ENCODE peak calls at places on chromosomes 3 and 15, in six cellular contexts. One of them, this sample, is unnamed.
A peak's percentile ranks its signal among the peaks of the same experiment; 100 is the strongest.

GRCh38 chr3:177379045-177379444 is 181.8 kb upstream of the TBL1XR1 start:
- DNase-seq in cardiac muscle cell: no peak
- DNase-seq in colonic mucosa: no peak
- DNase-seq in breast epithelium: no peak
- DNase-seq in heart left ventricle: no peak
- DNase-seq in fibroblast of the aortic adventitia: no peak
- DNase-seq in this sample: no peak

GRCh38 chr3:64384561-64384960 is 159.3 kb upstream of the PRICKLE2 start:
- DNase-seq in cardiac muscle cell: no peak
- DNase-seq in colonic mucosa: no peak
- DNase-seq in breast epithelium: no peak
- DNase-seq in heart left ventricle: no peak
- DNase-seq in fibroblast of the aortic adventitia: no peak
- DNase-seq in this sample: no peak

GRCh38 chr3:4828279-4829030 is 150.8 kb upstream of the BHLHE40 start:
- DNase-seq in cardiac muscle cell: peak; percentile 79
- DNase-seq in colonic mucosa: no peak
- DNase-seq in breast epithelium: no peak
- DNase-seq in heart left ventricle: peak; percentile 46
- DNase-seq in fibroblast of the aortic adventitia: peak; percentile 91
- DNase-seq in this sample: no peak

GRCh38 chr3:160921020-160921635 is 165.1 kb downstream of the PPM1L start:
- DNase-seq in cardiac muscle cell: peak; percentile 64
- DNase-seq in colonic mucosa: no peak
- DNase-seq in breast epithelium: no peak
- DNase-seq in heart left ventricle: peak; percentile 38
- DNase-seq in fibroblast of the aortic adventitia: peak; percentile 60
- DNase-seq in this sample: peak; percentile 14

GRCh38 chr15:45136378-45136764 is 6.6 kb downstream of the DUOX1 start:
- DNase-seq in cardiac muscle cell: no peak
- DNase-seq in colonic mucosa: no peak
- DNase-seq in breast epithelium: no peak
- DNase-seq in heart left ventricle: no peak
- DNase-seq in fibroblast of the aortic adventitia: no peak
- DNase-seq in this sample: no peak

GRCh38 chr3:45994661-45995369 is 809 bp downstream of the FYCO1 start:
- DNase-seq in cardiac muscle cell: no peak
- DNase-seq in colonic mucosa: peak; percentile 44
- DNase-seq in breast epithelium: no peak
- DNase-seq in heart left ventricle: peak; percentile 30
- DNase-seq in fibroblast of the aortic adventitia: no peak
- DNase-seq in this sample: no peak

GRCh38 chr15:81047948-81048347 is 47.2 kb downstream of the TLNRD1 start:
- DNase-seq in cardiac muscle cell: no peak
- DNase-seq in colonic mucosa: no peak
- DNase-seq in breast epithelium: no peak
- DNase-seq in heart left ventricle: no peak
- DNase-seq in fibroblast of the aortic adventitia: no peak
- DNase-seq in this sample: no peak

GRCh38 chr3:193190387-193190786 is 50.6 kb upstream of the PLAAT1 start:
- DNase-seq in cardiac muscle cell: peak; percentile 36
- DNase-seq in colonic mucosa: peak; percentile 21
- DNase-seq in breast epithelium: no peak
- DNase-seq in heart left ventricle: no peak
- DNase-seq in fibroblast of the aortic adventitia: no peak
- DNase-seq in this sample: no peak

GRCh38 chr15:20352241-20353200 is 189.1 kb downstream of the GOLGA6L6 start:
- DNase-seq in cardiac muscle cell: no peak
- DNase-seq in colonic mucosa: no peak
- DNase-seq in breast epithelium: no peak
- DNase-seq in heart left ventricle: no peak
- DNase-seq in fibroblast of the aortic adventitia: no peak
- DNase-seq in this sample: no peak

GRCh38 chr3:10467904-10468610 is 37.3 kb downstream of the ATP2B2 start:
- DNase-seq in cardiac muscle cell: no peak
- DNase-seq in colonic mucosa: no peak
- DNase-seq in breast epithelium: no peak
- DNase-seq in heart left ventricle: no peak
- DNase-seq in fibroblast of the aortic adventitia: no peak
- DNase-seq in this sample: peak; percentile 10

GRCh38 chr3:72113964-72114363 is 329.0 kb upstream of the PROK2 start:
- DNase-seq in cardiac muscle cell: no peak
- DNase-seq in colonic mucosa: no peak
- DNase-seq in breast epithelium: no peak
- DNase-seq in heart left ventricle: no peak
- DNase-seq in fibroblast of the aortic adventitia: no peak
- DNase-seq in this sample: no peak

GRCh38 chr15:39253552-39253951 is 327.3 kb upstream of the THBS1 start:
- DNase-seq in cardiac muscle cell: no peak
- DNase-seq in colonic mucosa: no peak
- DNase-seq in breast epithelium: no peak
- DNase-seq in heart left ventricle: no peak
- DNase-seq in fibroblast of the aortic adventitia: no peak
- DNase-seq in this sample: no peak

GRCh38 chr3:170372190-170372879 is 14.8 kb downstream of the SKIL start:
- DNase-seq in cardiac muscle cell: no peak
- DNase-seq in colonic mucosa: no peak
- DNase-seq in breast epithelium: no peak
- DNase-seq in heart left ventricle: no peak
- DNase-seq in fibroblast of the aortic adventitia: no peak
- DNase-seq in this sample: no peak

GRCh38 chr3:170363471-170363994 is 6.0 kb downstream of the SKIL start:
- DNase-seq in cardiac muscle cell: no peak
- DNase-seq in colonic mucosa: no peak
- DNase-seq in breast epithelium: no peak
- DNase-seq in heart left ventricle: no peak
- DNase-seq in fibroblast of the aortic adventitia: no peak
- DNase-seq in this sample: no peak

GRCh38 chr3:170364965-170365364 is 7.5 kb downstream of the SKIL start:
- DNase-seq in cardiac muscle cell: no peak
- DNase-seq in colonic mucosa: no peak
- DNase-seq in breast epithelium: no peak
- DNase-seq in heart left ventricle: no peak
- DNase-seq in fibroblast of the aortic adventitia: no peak
- DNase-seq in this sample: no peak

GRCh38 chr3:170368921-170369320 is 11.4 kb downstream of the SKIL start:
- DNase-seq in cardiac muscle cell: peak; percentile 18
- DNase-seq in colonic mucosa: no peak
- DNase-seq in breast epithelium: no peak
- DNase-seq in heart left ventricle: no peak
- DNase-seq in fibroblast of the aortic adventitia: no peak
- DNase-seq in this sample: no peak

DNA sequence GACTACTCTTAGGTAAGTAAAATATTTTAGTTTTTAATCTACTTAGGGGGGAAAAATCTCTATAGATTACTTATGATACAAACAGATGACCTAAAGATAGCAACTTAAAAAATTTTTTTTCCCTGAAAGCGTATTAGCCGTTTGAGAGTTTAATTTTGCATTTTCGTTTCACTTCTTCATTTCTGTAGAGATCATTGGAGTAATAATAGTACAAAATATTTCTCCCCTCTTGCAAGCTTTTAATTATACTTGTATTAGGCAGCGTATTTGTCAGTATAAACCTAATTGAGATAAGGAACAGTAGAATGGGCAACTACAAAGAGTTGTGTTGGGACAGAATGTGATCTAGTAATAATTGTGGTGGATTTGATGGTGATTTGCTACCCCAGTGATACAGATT is 10.3 kb downstream of the SKIL start:
- DNase-seq in cardiac muscle cell: no peak
- DNase-seq in colonic mucosa: no peak
- DNase-seq in breast epithelium: no peak
- DNase-seq in heart left ventricle: no peak
- DNase-seq in fibroblast of the aortic adventitia: no peak
- DNase-seq in this sample: no peak
- H3K4me3 ChIP-seq in cardiac muscle cell: no peak overlapping the region
- H3K4me3 ChIP-seq in colonic mucosa: no peak overlapping the region
- H3K4me3 ChIP-seq in breast epithelium: no peak overlapping the region
- H3K4me3 ChIP-seq in heart left ventricle: no peak overlapping the region
- H3K4me3 ChIP-seq in fibroblast of the aortic adventitia: no peak overlapping the region
- H3K4me3 ChIP-seq in this sample: no peak overlapping the region

GRCh38 chr15:52113708-52114107 is 1.1 kb upstream of the BCL2L10 start:
- DNase-seq in cardiac muscle cell: no peak
- DNase-seq in colonic mucosa: no peak
- DNase-seq in breast epithelium: no peak
- DNase-seq in heart left ventricle: no peak
- DNase-seq in fibroblast of the aortic adventitia: no peak
- DNase-seq in this sample: no peak

GRCh38 chr15:52113246-52113645 is 671 bp upstream of the BCL2L10 start:
- DNase-seq in cardiac muscle cell: no peak
- DNase-seq in colonic mucosa: no peak
- DNase-seq in breast epithelium: no peak
- DNase-seq in heart left ventricle: no peak
- DNase-seq in fibroblast of the aortic adventitia: no peak
- DNase-seq in this sample: no peak

GRCh38 chr15:52109559-52110451 is 2.8 kb downstream of the BCL2L10 start:
- DNase-seq in cardiac muscle cell: no peak
- DNase-seq in colonic mucosa: no peak
- DNase-seq in breast epithelium: no peak
- DNase-seq in heart left ventricle: no peak
- DNase-seq in fibroblast of the aortic adventitia: no peak
- DNase-seq in this sample: no peak

GRCh38 chr15:52112203-52112750 is 298 bp downstream of the BCL2L10 start:
- DNase-seq in cardiac muscle cell: no peak
- DNase-seq in colonic mucosa: peak; percentile 50
- DNase-seq in breast epithelium: peak; percentile 22
- DNase-seq in heart left ventricle: peak; percentile 45
- DNase-seq in fibroblast of the aortic adventitia: no peak
- DNase-seq in this sample: no peak

GRCh38 chr15:52111517-52112202 is 915 bp downstream of the BCL2L10 start:
- DNase-seq in cardiac muscle cell: no peak
- DNase-seq in colonic mucosa: no peak
- DNase-seq in breast epithelium: no peak
- DNase-seq in heart left ventricle: no peak
- DNase-seq in fibroblast of the aortic adventitia: no peak
- DNase-seq in this sample: no peak
- H3K4me3 ChIP-seq in cardiac muscle cell: no peak overlapping the region
- H3K4me3 ChIP-seq in colonic mucosa: peak overlapping the region; percentile 41
- H3K4me3 ChIP-seq in breast epithelium: peak overlapping the region; percentile 70
- H3K4me3 ChIP-seq in heart left ventricle: peak overlapping the region; percentile 49
- H3K4me3 ChIP-seq in fibroblast of the aortic adventitia: no peak overlapping the region
- H3K4me3 ChIP-seq in this sample: no peak overlapping the region

GRCh38 chr3:143124683-143125520 is 5.3 kb downstream of the CHST2 start:
- DNase-seq in cardiac muscle cell: peak; percentile 9
- DNase-seq in colonic mucosa: no peak
- DNase-seq in breast epithelium: no peak
- DNase-seq in heart left ventricle: no peak
- DNase-seq in fibroblast of the aortic adventitia: no peak
- DNase-seq in this sample: no peak
- H3K4me3 ChIP-seq in cardiac muscle cell: no peak overlapping the region
- H3K4me3 ChIP-seq in colonic mucosa: no peak overlapping the region
- H3K4me3 ChIP-seq in breast epithelium: no peak overlapping the region
- H3K4me3 ChIP-seq in heart left ventricle: peak overlapping the region; percentile 3
- H3K4me3 ChIP-seq in fibroblast of the aortic adventitia: no peak overlapping the region
- H3K4me3 ChIP-seq in this sample: no peak overlapping the region

GRCh38 chr15:87758739-87759457 is 497.6 kb downstream of the NTRK3 start:
- DNase-seq in cardiac muscle cell: peak; percentile 9
- DNase-seq in colonic mucosa: no peak
- DNase-seq in breast epithelium: no peak
- DNase-seq in heart left ventricle: no peak
- DNase-seq in fibroblast of the aortic adventitia: no peak
- DNase-seq in this sample: no peak

GRCh38 chr15:87762110-87762509 is 494.4 kb downstream of the NTRK3 start:
- DNase-seq in cardiac muscle cell: peak; percentile 47
- DNase-seq in colonic mucosa: no peak
- DNase-seq in breast epithelium: no peak
- DNase-seq in heart left ventricle: no peak
- DNase-seq in fibroblast of the aortic adventitia: no peak
- DNase-seq in this sample: no peak

GRCh38 chr15:87760915-87761314 is 495.6 kb downstream of the NTRK3 start:
- DNase-seq in cardiac muscle cell: no peak
- DNase-seq in colonic mucosa: no peak
- DNase-seq in breast epithelium: no peak
- DNase-seq in heart left ventricle: no peak
- DNase-seq in fibroblast of the aortic adventitia: no peak
- DNase-seq in this sample: no peak

DNA sequence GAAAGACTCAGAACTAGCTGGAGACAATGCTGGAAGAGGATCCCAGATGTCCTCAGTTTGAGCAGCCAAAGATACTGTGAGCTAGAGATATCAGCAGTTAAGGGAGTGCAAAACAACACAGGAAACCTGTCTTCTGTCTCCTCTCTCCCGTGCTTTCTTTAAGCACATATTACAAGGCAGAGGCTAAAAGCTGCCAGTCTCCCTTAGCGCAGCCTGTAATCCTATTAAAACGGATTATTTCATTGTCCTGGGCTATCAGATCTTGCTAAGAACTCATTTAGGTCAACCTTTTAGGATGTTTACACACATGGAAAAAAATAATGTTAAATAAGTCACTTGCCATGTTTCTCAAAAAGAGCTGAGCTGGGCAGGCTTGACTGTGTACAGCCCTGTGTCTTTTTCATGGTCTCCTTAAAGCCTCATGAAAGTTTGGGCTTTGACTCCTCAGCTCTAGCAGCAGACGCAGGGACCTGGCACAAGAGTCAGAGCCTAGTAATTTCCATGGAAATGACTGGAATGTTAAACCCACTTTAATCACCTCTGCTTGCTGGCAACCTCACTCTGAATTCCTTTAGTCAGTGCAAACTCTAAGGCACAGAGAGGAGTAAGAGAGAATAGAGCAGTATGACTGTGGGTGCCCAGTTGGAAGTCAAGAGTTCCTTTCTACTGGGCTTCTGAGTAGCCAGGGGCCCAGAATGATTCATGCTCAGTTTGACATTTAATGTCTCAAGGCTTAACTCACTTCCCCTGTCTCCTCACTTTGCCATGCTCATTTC is 491.9 kb downstream of the NTRK3 start:
- DNase-seq in cardiac muscle cell: peak; percentile 62
- DNase-seq in colonic mucosa: no peak
- DNase-seq in breast epithelium: no peak
- DNase-seq in heart left ventricle: no peak
- DNase-seq in fibroblast of the aortic adventitia: peak; percentile 84
- DNase-seq in this sample: no peak
- H3K4me3 ChIP-seq in cardiac muscle cell: no peak overlapping the region
- H3K4me3 ChIP-seq in colonic mucosa: no peak overlapping the region
- H3K4me3 ChIP-seq in breast epithelium: no peak overlapping the region
- H3K4me3 ChIP-seq in heart left ventricle: no peak overlapping the region
- H3K4me3 ChIP-seq in fibroblast of the aortic adventitia: no peak overlapping the region
- H3K4me3 ChIP-seq in this sample: no peak overlapping the region

DNA sequence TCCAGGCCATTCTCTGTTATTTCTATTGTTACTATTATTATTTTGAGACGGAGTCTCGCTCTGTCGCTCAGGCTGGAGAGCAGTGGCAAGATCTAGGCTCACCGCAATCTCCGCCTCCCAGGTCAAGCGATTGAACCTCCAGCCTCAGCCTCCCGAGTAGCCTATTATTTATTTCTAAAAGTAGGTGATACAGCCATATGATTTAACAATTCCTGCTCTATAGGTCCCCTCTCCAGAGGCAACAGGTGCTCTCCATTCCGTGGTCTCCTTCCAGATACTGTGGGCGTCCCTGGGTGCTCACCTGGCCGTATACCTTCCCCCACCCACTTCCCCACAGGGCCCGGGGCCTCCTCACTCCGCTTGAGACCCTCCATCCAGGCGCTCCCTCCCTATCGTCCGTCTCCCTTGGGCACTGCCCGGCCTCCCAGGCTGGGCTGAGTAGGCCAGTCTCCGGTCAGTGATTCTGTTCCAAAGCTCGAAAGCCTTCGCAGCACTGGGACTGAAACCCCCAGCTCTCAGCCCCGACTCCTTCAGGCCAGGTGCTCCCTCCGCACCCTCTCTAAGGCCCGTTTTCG is 708 bp upstream of the PTPN23 start:
- DNase-seq in cardiac muscle cell: no peak
- DNase-seq in colonic mucosa: no peak
- DNase-seq in breast epithelium: no peak
- DNase-seq in heart left ventricle: no peak
- DNase-seq in fibroblast of the aortic adventitia: no peak
- DNase-seq in this sample: no peak
- H3K4me3 ChIP-seq in cardiac muscle cell: peak overlapping the region; percentile 79
- H3K4me3 ChIP-seq in colonic mucosa: peak overlapping the region; percentile 85
- H3K4me3 ChIP-seq in breast epithelium: peak overlapping the region; percentile 91
- H3K4me3 ChIP-seq in heart left ventricle: peak overlapping the region; percentile 95
- H3K4me3 ChIP-seq in fibroblast of the aortic adventitia: peak overlapping the region; percentile 95
- H3K4me3 ChIP-seq in this sample: peak overlapping the region; percentile 98

This sample was measured in LNCaP clone FGC.